ENCODE peak calls at places on chromosomes 11 and 22, in seven cellular contexts. X is AG09309, D is astrocyte of the spinal cord, J is bronchial epithelial cell, W is fibroblast of lung, F is kidney epithelial cell, P is ovary. O is an unnamed sample.

GRCh38 chr11:115333106-115333505 is 171.1 kb downstream of the CADM1 start:
- DNase-seq in X (peak; percentile 8), D (peak; percentile 55), J (peak; percentile 62), W (no peak), F (no peak), P (no peak), O (no peak)

GRCh38 chr22:36107436-36107835 is 53.1 kb downstream of the APOL3 start:
- DNase-seq in X (no peak), D (no peak), J (no peak), W (no peak), F (no peak), P (no peak), O (no peak)

GRCh38 chr11:22539851-22540376 is 85.7 kb downstream of the FANCF start:
- DNase-seq in X (no peak), D (peak; percentile 22), J (peak; percentile 58), W (peak; percentile 22), F (no peak), P (no peak), O (peak; percentile 35)

GRCh38 chr11:68447015-68447801 is 13.3 kb upstream of the PPP6R3 start:
- DNase-seq in X (no peak), D (peak; percentile 58), J (peak; percentile 35), W (peak; percentile 62), F (no peak), P (peak; percentile 80), O (peak; percentile 66)

GRCh38 chr11:64130618-64131017 is 35.3 kb downstream of the MACROD1 start:
- DNase-seq in X (no peak), D (no peak), J (no peak), W (no peak), F (no peak), P (no peak), O (no peak)

GRCh38 chr11:123653405-123653996 is 923 bp downstream of the SCN3B start:
- DNase-seq in X (no peak), D (peak; percentile 4), J (no peak), W (no peak), F (no peak), P (no peak), O (no peak)

GRCh38 chr11:39990413-39990812 is 1469.0 kb downstream of the LRRC4C start:
- DNase-seq in X (no peak), D (no peak), J (no peak), W (no peak), F (peak; percentile 26), P (no peak), O (no peak)

GRCh38 chr11:94732617-94733292 is 35.4 kb upstream of the AMOTL1 start:
- DNase-seq in X (peak; percentile 40), D (peak; percentile 79), J (peak; percentile 87), W (peak; percentile 58), F (no peak), P (peak; percentile 20), O (peak; percentile 55)

GRCh38 chr11:10324474-10324873 is 19.6 kb downstream of the ADM start:
- DNase-seq in X (no peak), D (no peak), J (no peak), W (peak; percentile 79), F (no peak), P (no peak), O (no peak)

GRCh38 chr11:46649180-46649738 is 31.9 kb downstream of the ATG13 start:
- DNase-seq in X (peak; percentile 85), D (peak; percentile 98), J (peak; percentile 80), W (peak; percentile 97), F (peak; percentile 38), P (peak; percentile 89), O (peak; percentile 99)

GRCh38 chr11:12125609-12126149 is 15.3 kb downstream of the MICAL2 start:
- DNase-seq in X (no peak), D (no peak), J (peak; percentile 86), W (no peak), F (no peak), P (no peak), O (peak; percentile 58)

GRCh38 chr11:68933605-68934320 is 30.1 kb downstream of the IGHMBP2 start:
- DNase-seq in X (no peak), D (no peak), J (no peak), W (no peak), F (no peak), P (no peak), O (no peak)

GRCh38 chr11:2464451-2465165 is 19.8 kb downstream of the KCNQ1 start:
- DNase-seq in X (no peak), D (no peak), J (no peak), W (no peak), F (no peak), P (no peak), O (no peak)

GRCh38 chr11:113904379-113905101 is at the start of gene HTR3B:
- DNase-seq in X (no peak), D (no peak), J (no peak), W (no peak), F (no peak), P (no peak), O (no peak)

GRCh38 chr11:113907681-113908080 is 3.1 kb downstream of the HTR3B start:
- DNase-seq in X (no peak), D (no peak), J (no peak), W (no peak), F (no peak), P (no peak), O (no peak)

GRCh38 chr11:113907155-113907554 is 2.6 kb downstream of the HTR3B start:
- DNase-seq in X (no peak), D (no peak), J (no peak), W (no peak), F (no peak), P (no peak), O (no peak)

GRCh38 chr11:113906515-113906914 is 1.9 kb downstream of the HTR3B start:
- DNase-seq in X (no peak), D (no peak), J (no peak), W (no peak), F (no peak), P (no peak), O (no peak)

DNA sequence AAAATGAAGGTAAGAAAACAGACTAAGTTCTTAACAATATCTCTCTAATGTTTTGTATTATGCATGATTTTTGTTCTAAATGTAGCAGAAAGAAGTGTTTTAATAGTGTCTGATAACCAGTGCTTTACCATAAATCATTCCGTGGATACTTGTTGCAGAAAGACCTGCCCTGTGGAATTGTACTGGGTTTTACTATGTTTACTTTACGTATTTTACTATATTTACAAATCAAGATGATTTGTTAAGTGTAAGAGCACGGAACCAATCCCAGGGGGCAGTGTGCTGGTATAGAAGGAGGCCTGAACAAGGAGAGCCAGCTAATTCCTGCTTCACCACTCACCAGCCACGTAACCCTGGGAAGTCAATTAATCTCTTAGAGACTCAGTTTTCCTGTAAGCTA is 1.4 kb downstream of the HTR3B start:
- DNase-seq in X (no peak), D (peak; percentile 9), J (peak; percentile 70), W (peak; percentile 55), F (no peak), P (no peak), O (peak; percentile 43)
- TF ChIP-seq CTCF in X (peak; percentile 30), D (peak; percentile 15), J (peak; percentile 41), W (no peak), F (no peak), P (no peak), O (peak; percentile 29)

GRCh38 chr11:70079691-70080090 is 1.6 kb downstream of the ANO1 start:
- DNase-seq in X (no peak), D (no peak), J (no peak), W (no peak), F (no peak), P (no peak), O (no peak)

GRCh38 chr11:70078095-70078795 is at the start of gene ANO1:
- DNase-seq in X (no peak), D (no peak), J (no peak), W (no peak), F (no peak), P (no peak), O (no peak)

GRCh38 chr11:70077411-70078094 is 564 bp upstream of the ANO1 start:
- DNase-seq in X (no peak), D (no peak), J (no peak), W (no peak), F (no peak), P (no peak), O (no peak)

GRCh38 chr11:70080763-70081162 is 2.6 kb downstream of the ANO1 start:
- DNase-seq in X (no peak), D (no peak), J (peak; percentile 97), W (no peak), F (no peak), P (no peak), O (no peak)

GRCh38 chr11:70078796-70079616 is 889 bp downstream of the ANO1 start:
- DNase-seq in X (no peak), D (no peak), J (no peak), W (no peak), F (no peak), P (no peak), O (no peak)
- H3K4me3 ChIP-seq in X (no peak overlapping the region), D (no peak overlapping the region), J (no peak overlapping the region), W (no peak overlapping the region), F (no peak overlapping the region), P (peak overlapping the region; percentile 31), O (no peak overlapping the region)

GRCh38 chr11:118868659-118869058 is 15.0 kb upstream of the CXCR5 start:
- DNase-seq in X (no peak), D (no peak), J (no peak), W (no peak), F (no peak), P (no peak), O (no peak)

GRCh38 chr11:118873804-118874203 is 9.9 kb upstream of the CXCR5 start:
- DNase-seq in X (no peak), D (no peak), J (no peak), W (no peak), F (no peak), P (no peak), O (no peak)

GRCh38 chr11:118872403-118872821 is 11.3 kb upstream of the CXCR5 start:
- DNase-seq in X (no peak), D (no peak), J (no peak), W (no peak), F (no peak), P (peak; percentile 65), O (no peak)

GRCh38 chr11:118876261-118876660 is 7.4 kb upstream of the CXCR5 start:
- DNase-seq in X (no peak), D (no peak), J (no peak), W (no peak), F (no peak), P (no peak), O (no peak)

GRCh38 chr11:118870396-118871343 is 13.0 kb upstream of the CXCR5 start:
- DNase-seq in X (no peak), D (no peak), J (no peak), W (peak; percentile 50), F (peak; percentile 44), P (no peak), O (peak; percentile 24)
- TF ChIP-seq CTCF in X (peak; percentile 37), D (peak; percentile 10), J (no peak), W (peak; percentile 37), F (peak; percentile 38), P (no peak), O (peak; percentile 13)

GRCh38 chr11:6232899-6233298 is 1.5 kb downstream of the FHIP1B start:
- DNase-seq in X (no peak), D (no peak), J (no peak), W (no peak), F (no peak), P (no peak), O (peak; percentile 8)
- H3K4me3 ChIP-seq in X (no peak overlapping the region), D (no peak overlapping the region), J (no peak overlapping the region), W (no peak overlapping the region), F (no peak overlapping the region), P (no peak overlapping the region), O (no peak overlapping the region)